ENCODE peak calls at places on chromosomes 12 and 14, in four cellular contexts. E, H, J and M are unnamed samples.

GRCh38 chr12:534216-534615 is 74.5 kb downstream of the B4GALNT3 start:
- DNase-seq in J (no peak), H (no peak), E (no peak), M (no peak)

GRCh38 chr14:101626331-101626730 is 65.0 kb downstream of the DIO3 start:
- DNase-seq in H (no peak), E (no peak), J (no peak), M (no peak)

GRCh38 chr12:124157416-124157815 is 137.5 kb upstream of the RFLNA start:
- DNase-seq in E (no peak), J (no peak), H (no peak), M (no peak)

GRCh38 chr12:50572275-50572674 is 67.5 kb downstream of the DIP2B start:
- DNase-seq in H (no peak), E (no peak), J (no peak), M (peak; percentile 84)

GRCh38 chr12:5428332-5429221 is 3.3 kb upstream of the NTF3 start:
- DNase-seq in H (peak; percentile 19), J (no peak), E (peak; percentile 52), M (no peak)

GRCh38 chr14:101101456-101102056 is 198.0 kb upstream of the RTL1 start:
- DNase-seq in J (no peak), E (peak; percentile 6), H (no peak), M (no peak)

GRCh38 chr12:121673013-121673441 is 3.6 kb upstream of the MORN3 start:
- DNase-seq in J (no peak), E (no peak), H (no peak), M (no peak)

GRCh38 chr14:75542585-75543091 is 20.4 kb downstream of the BATF start:
- DNase-seq in J (no peak), E (no peak), H (peak; percentile 55), M (no peak)

DNA sequence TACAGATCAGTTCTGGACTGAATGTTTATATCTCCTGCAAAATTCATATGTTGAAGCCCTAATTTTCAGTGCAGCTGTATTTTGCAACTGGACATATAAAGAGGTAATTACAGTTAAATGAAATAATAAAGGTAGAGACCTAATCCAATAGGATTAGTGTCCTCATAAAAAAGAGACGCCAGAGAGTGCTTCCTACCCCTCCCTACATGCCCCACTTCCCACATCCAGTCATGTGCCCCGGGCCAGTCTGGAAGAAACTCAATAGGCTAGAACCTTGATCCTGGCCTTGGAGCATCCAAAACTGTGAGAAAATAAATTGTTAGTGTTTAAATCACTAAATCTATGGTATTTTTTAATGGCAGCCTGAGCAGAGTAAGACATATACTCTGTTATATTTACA is 172.3 kb downstream of the ALG10B start:
- DNase-seq in E (no peak), H (no peak), J (no peak), M (no peak)
- TF ChIP-seq TCF7 in E (no peak), H (no peak), J (no peak), M (no peak)

GRCh38 chr14:68143341-68143807 is 323.8 kb downstream of the RAD51B start:
- DNase-seq in H (no peak), E (no peak), J (no peak), M (no peak)

GRCh38 chr14:68145036-68145435 is 325.5 kb downstream of the RAD51B start:
- DNase-seq in E (no peak), H (no peak), J (no peak), M (no peak)

GRCh38 chr14:68141531-68142088 is 322.0 kb downstream of the RAD51B start:
- DNase-seq in J (no peak), E (no peak), H (no peak), M (no peak)

GRCh38 chr14:68145539-68145938 is 326.0 kb downstream of the RAD51B start:
- DNase-seq in E (no peak), J (no peak), H (no peak), M (no peak)

GRCh38 chr14:68144051-68144681 is 324.6 kb downstream of the RAD51B start:
- DNase-seq in H (no peak), E (no peak), J (no peak), M (peak; percentile 44)
- TF ChIP-seq TCF7 in H (no peak), E (no peak), J (no peak), M (no peak)

DNA sequence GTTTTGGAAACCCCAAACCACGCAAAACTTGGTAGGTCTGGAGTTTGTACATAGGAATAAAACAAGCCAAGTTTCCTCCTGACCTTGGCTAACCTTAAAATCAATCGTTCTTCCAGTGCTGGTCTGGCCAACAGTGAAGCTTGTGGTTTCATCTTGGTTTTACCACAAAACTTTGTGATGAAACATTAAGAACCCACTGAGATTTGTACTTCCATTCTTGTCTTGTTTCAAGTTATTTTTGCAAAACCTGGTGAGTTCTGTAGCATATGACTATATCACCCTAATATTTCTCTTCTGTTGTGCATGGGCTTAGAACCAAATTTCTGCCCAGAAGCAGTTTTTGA is 26.4 kb downstream of the SIX1 start:
- DNase-seq in E (no peak), J (no peak), H (no peak), M (no peak)
- TF ChIP-seq TCF7 in E (no peak), J (no peak), H (no peak), M (no peak)

GRCh38 chr12:112096667-112097066 is 11.9 kb downstream of the NAA25 start:
- DNase-seq in H (no peak), E (no peak), J (no peak), M (no peak)
- TF ChIP-seq TCF7 in H (no peak), E (no peak), J (no peak), M (no peak)

GRCh38 chr12:21526721-21527345 is 737 bp downstream of the SPX start:
- DNase-seq in H (no peak), E (no peak), J (no peak), M (no peak)

GRCh38 chr12:21529456-21529855 is 3.4 kb downstream of the SPX start:
- DNase-seq in H (no peak), J (no peak), E (no peak), M (no peak)

GRCh38 chr12:21526053-21526452 is at the start of gene SPX:
- DNase-seq in H (no peak), J (no peak), E (no peak), M (peak; percentile 6)

GRCh38 chr12:21527451-21528180 is 1.5 kb downstream of the SPX start:
- DNase-seq in J (peak; percentile 27), H (no peak), E (peak; percentile 76), M (no peak)

GRCh38 chr12:21528953-21529352 is 2.9 kb downstream of the SPX start:
- DNase-seq in J (no peak), E (no peak), H (no peak), M (no peak)
- TF ChIP-seq TCF7 in J (no peak), E (no peak), H (no peak), M (no peak)

DNA sequence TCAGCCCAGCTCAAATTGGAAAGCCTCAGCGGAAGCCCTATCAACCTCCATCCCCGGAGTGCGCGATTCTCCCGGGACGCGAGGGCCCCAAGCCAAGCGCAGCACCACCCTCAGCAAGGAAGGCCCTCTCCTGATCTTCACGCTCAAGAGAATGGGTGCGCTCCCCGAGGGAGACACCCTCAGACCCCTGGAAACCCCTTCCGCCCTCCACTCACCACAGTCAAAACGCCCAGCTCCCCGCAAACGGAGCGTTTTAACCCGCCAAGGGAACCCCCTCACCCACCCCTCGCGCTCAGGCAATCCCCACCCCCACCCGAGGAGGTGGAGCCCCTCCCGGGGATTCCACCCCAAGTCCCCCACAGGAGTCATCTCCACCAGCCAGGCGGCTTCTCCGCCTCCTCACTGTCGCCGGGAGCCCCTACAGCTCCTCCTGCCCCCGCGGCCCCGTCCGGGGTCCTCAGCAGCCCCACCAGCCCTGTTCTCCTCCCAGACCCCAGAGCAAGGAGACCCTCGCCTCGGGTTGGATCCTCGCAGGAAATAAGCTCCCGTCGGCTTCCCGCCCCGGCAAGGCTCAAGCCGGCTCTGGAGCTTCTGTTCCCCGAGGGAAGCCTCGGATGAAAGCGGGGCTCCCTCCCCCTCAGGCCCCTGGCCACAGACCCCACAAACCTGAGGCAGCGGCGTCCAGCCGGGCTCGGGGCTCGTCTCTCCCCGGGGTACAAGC is 507 bp downstream of the BAZ2A start:
- DNase-seq in E (no peak), H (peak; percentile 57), J (no peak), M (no peak)
- TF ChIP-seq TCF7 in E (no peak), H (no peak), J (no peak), M (no peak)